ENCODE peak calls at places on chromosomes 6 and 20, in four cellular contexts. One of them, this sample, is unnamed.
A peak's percentile ranks its signal among the peaks of the same experiment; 100 is the strongest.

GRCh38 chr6:92468066-92468465 is 951.3 kb downstream of the EPHA7 start:
- DNase-seq in mesenchymal stem cell: peak; percentile 32
- DNase-seq in H1: no peak
- DNase-seq in IMR-90: no peak
- DNase-seq in this sample: no peak

GRCh38 chr6:12266571-12266970 is 23.6 kb upstream of the EDN1 start:
- DNase-seq in H1: no peak
- DNase-seq in IMR-90: peak; percentile 77
- DNase-seq in mesenchymal stem cell: peak; percentile 75
- DNase-seq in this sample: peak; percentile 56

GRCh38 chr6:148837941-148838340 is 91.1 kb downstream of the UST start:
- DNase-seq in IMR-90: no peak
- DNase-seq in H1: no peak
- DNase-seq in mesenchymal stem cell: no peak
- DNase-seq in this sample: no peak

GRCh38 chr6:142047934-142048592 is 84.7 kb upstream of the GJE1 start:
- DNase-seq in IMR-90: no peak
- DNase-seq in H1: no peak
- DNase-seq in mesenchymal stem cell: no peak
- DNase-seq in this sample: peak; percentile 66

GRCh38 chr6:48978016-48978415 is 485.0 kb downstream of the MMUT start:
- DNase-seq in H1: no peak
- DNase-seq in mesenchymal stem cell: no peak
- DNase-seq in IMR-90: peak; percentile 78
- DNase-seq in this sample: no peak

GRCh38 chr6:28863607-28864320 is 60.0 kb downstream of the TRIM27 start:
- DNase-seq in IMR-90: peak; percentile 82
- DNase-seq in H1: no peak
- DNase-seq in mesenchymal stem cell: peak; percentile 85
- DNase-seq in this sample: peak; percentile 79

GRCh38 chr20:9427430-9427829 is 87.0 kb upstream of the LAMP5 start:
- DNase-seq in mesenchymal stem cell: no peak
- DNase-seq in H1: no peak
- DNase-seq in IMR-90: no peak
- DNase-seq in this sample: no peak

GRCh38 chr6:119314894-119315272 is 34.7 kb downstream of the MAN1A1 start:
- DNase-seq in mesenchymal stem cell: no peak
- DNase-seq in H1: no peak
- DNase-seq in IMR-90: no peak
- DNase-seq in this sample: no peak

GRCh38 chr20:22577515-22578220 is 6.7 kb downstream of the FOXA2 start:
- DNase-seq in mesenchymal stem cell: no peak
- DNase-seq in IMR-90: no peak
- DNase-seq in H1: no peak
- DNase-seq in this sample: no peak

GRCh38 chr6:72984981-72985665 is 240.2 kb downstream of the KHDC1L start:
- DNase-seq in H1: no peak
- DNase-seq in mesenchymal stem cell: no peak
- DNase-seq in IMR-90: peak; percentile 11
- DNase-seq in this sample: peak; percentile 3

GRCh38 chr6:101458341-101458740 is 64.8 kb downstream of the GRIK2 start:
- DNase-seq in H1: no peak
- DNase-seq in IMR-90: peak; percentile 40
- DNase-seq in mesenchymal stem cell: no peak
- DNase-seq in this sample: no peak

GRCh38 chr6:148761532-148761951 is 14.7 kb downstream of the UST start:
- DNase-seq in H1: no peak
- DNase-seq in IMR-90: peak; percentile 22
- DNase-seq in mesenchymal stem cell: no peak
- DNase-seq in this sample: no peak

GRCh38 chr6:33116417-33116816 is 40.6 kb downstream of the HLA-DPB1 start:
- DNase-seq in mesenchymal stem cell: no peak
- DNase-seq in IMR-90: no peak
- DNase-seq in H1: peak; percentile 46
- DNase-seq in this sample: no peak

GRCh38 chr6:27250955-27251671 is 3.6 kb downstream of the PRSS16 start:
- DNase-seq in IMR-90: no peak
- DNase-seq in H1: peak; percentile 86
- DNase-seq in mesenchymal stem cell: peak; percentile 30
- DNase-seq in this sample: peak; percentile 95

GRCh38 chr6:15974817-15975216 is 154.1 kb upstream of the MYLIP start:
- DNase-seq in IMR-90: no peak
- DNase-seq in mesenchymal stem cell: no peak
- DNase-seq in H1: no peak
- DNase-seq in this sample: no peak

GRCh38 chr6:143140767-143141166 is 80.1 kb downstream of the AIG1 start:
- DNase-seq in IMR-90: no peak
- DNase-seq in H1: no peak
- DNase-seq in mesenchymal stem cell: no peak
- DNase-seq in this sample: no peak

GRCh38 chr6:72760130-72760793 is 138.4 kb downstream of the KCNQ5 start:
- DNase-seq in H1: no peak
- DNase-seq in IMR-90: peak; percentile 11
- DNase-seq in mesenchymal stem cell: no peak
- DNase-seq in this sample: no peak

GRCh38 chr6:53172468-53172803 is 23.8 kb upstream of the GCM1 start:
- DNase-seq in mesenchymal stem cell: no peak
- DNase-seq in IMR-90: no peak
- DNase-seq in H1: no peak
- DNase-seq in this sample: no peak

GRCh38 chr20:3082955-3083952 is 1.3 kb downstream of the AVP start:
- DNase-seq in H1: no peak
- DNase-seq in IMR-90: no peak
- DNase-seq in mesenchymal stem cell: no peak
- DNase-seq in this sample: no peak

GRCh38 chr20:3077618-3078134 is 6.3 kb downstream of the OXT start:
- DNase-seq in IMR-90: no peak
- DNase-seq in mesenchymal stem cell: no peak
- DNase-seq in H1: no peak
- DNase-seq in this sample: no peak

GRCh38 chr20:3082306-3082951 is 2.1 kb downstream of the AVP start:
- DNase-seq in H1: no peak
- DNase-seq in IMR-90: no peak
- DNase-seq in mesenchymal stem cell: peak; percentile 23
- DNase-seq in this sample: no peak

GRCh38 chr20:3081641-3082040 is 2.9 kb downstream of the AVP start:
- DNase-seq in IMR-90: no peak
- DNase-seq in H1: no peak
- DNase-seq in mesenchymal stem cell: no peak
- DNase-seq in this sample: no peak

DNA sequence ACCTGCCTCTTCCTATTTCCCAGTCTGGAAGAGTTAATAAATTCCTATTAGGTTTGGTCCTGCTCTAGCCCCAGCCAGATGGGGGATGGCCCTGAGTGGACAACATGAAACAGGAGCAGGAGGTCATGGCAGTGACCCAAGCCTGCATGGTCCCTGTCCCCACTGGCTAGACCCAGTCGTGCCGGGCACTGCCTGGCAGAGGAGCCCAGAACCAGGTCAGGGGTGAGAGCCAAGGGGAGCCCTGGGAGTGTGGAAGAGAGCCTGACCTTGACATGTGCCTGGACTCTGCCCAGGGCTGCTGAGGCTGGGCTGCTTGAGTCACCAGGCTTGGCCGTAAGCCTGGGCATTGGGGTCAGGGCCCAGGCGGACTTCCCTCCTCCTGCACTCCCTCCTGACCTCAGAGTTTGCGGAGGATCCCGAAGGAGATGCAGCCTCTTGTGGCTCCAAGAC is 3.6 kb downstream of the AVP start:
- DNase-seq in IMR-90: peak; percentile 18
- DNase-seq in H1: no peak
- DNase-seq in mesenchymal stem cell: no peak
- DNase-seq in this sample: no peak
- H3K27ac ChIP-seq in IMR-90: no peak overlapping the region
- H3K27ac ChIP-seq in H1: no peak overlapping the region
- H3K27ac ChIP-seq in mesenchymal stem cell: no peak overlapping the region
- H3K27ac ChIP-seq in this sample: no peak overlapping the region

DNA sequence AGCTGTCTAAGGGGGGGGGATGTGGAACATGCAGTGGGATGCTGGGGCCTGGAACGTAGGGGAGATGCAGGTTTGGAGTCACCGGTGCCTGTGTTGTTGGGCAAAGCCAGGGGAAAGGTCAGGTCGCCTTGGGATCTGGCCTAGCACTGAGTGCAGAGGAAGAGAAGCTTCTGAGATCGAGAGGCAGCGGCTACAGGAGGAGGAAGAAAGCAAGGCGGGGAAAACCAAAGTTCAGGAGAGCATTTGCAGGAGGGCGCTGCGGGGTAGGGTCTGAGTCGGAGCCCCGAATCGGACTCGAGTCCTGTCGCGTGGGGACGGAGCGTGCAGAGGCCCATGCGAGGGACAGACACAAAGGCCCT is 1.0 kb upstream of the PLCG1 start:
- DNase-seq in H1: no peak
- DNase-seq in IMR-90: no peak
- DNase-seq in mesenchymal stem cell: no peak
- DNase-seq in this sample: no peak
- H2BK5ac ChIP-seq in H1: no peak overlapping the region
- H2BK5ac ChIP-seq in IMR-90: peak overlapping the region; percentile 41
- H2BK5ac ChIP-seq in mesenchymal stem cell: no peak overlapping the region
- H2BK5ac ChIP-seq in this sample: peak overlapping the region; percentile 22

GRCh38 chr20:2102585-2103453 is 1.2 kb downstream of the STK35 start:
- DNase-seq in mesenchymal stem cell: peak; percentile 93
- DNase-seq in H1: peak; percentile 29
- DNase-seq in IMR-90: peak; percentile 80
- DNase-seq in this sample: peak; percentile 87
- H3K14ac ChIP-seq in mesenchymal stem cell: peak overlapping the region; percentile 95
- H3K14ac ChIP-seq in H1: no peak overlapping the region
- H3K14ac ChIP-seq in IMR-90: peak overlapping the region; percentile 100
- H3K14ac ChIP-seq in this sample: peak overlapping the region; percentile 91

DNA sequence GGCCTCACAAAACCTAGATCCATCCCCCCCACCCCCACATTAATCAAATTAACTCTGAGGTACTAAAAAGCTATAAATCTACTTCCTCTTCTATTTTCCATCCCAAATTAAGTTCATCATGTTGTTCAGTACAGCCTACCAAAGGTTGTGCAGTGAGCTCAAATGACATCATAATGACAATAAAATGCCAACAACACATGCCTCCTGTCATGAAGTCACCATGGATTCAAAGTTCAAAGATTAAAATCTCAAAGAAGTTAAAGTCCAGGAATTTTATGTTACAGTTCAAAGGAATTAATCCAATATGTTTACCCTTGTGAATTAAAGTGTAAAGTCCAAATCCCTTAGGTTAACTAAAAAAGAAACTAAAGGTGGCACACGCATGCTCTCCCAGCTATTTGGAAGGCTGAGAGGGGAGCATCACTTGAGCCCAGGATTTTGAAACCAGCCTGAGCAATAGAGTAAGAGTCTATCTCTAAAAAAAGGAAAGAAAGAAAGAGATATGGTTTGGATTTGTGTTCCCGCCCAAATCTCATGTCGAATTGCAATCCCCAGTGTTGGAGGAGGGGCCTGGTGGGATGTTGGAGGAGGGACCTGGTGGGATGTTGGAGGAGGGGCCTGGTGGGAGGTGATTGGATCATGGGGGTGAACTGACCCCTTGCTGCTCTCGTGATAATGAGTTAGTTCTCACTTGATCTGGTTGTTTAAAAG is 25.7 kb upstream of the SIRT5 start:
- DNase-seq in IMR-90: no peak
- DNase-seq in mesenchymal stem cell: no peak
- DNase-seq in H1: no peak
- DNase-seq in this sample: no peak
- H3K27ac ChIP-seq in IMR-90: no peak overlapping the region
- H3K27ac ChIP-seq in mesenchymal stem cell: no peak overlapping the region
- H3K27ac ChIP-seq in H1: no peak overlapping the region
- H3K27ac ChIP-seq in this sample: no peak overlapping the region

GRCh38 chr20:33059136-33059535 is 5.4 kb downstream of the BPIFB3 start:
- DNase-seq in mesenchymal stem cell: no peak
- DNase-seq in IMR-90: no peak
- DNase-seq in H1: no peak
- DNase-seq in this sample: no peak

GRCh38 chr20:33051333-33051732 is 2.4 kb upstream of the BPIFB3 start:
- DNase-seq in H1: no peak
- DNase-seq in mesenchymal stem cell: no peak
- DNase-seq in IMR-90: no peak
- DNase-seq in this sample: no peak

GRCh38 chr20:33054791-33055190 is 1.1 kb downstream of the BPIFB3 start:
- DNase-seq in H1: no peak
- DNase-seq in mesenchymal stem cell: no peak
- DNase-seq in IMR-90: no peak
- DNase-seq in this sample: no peak

GRCh38 chr20:33054381-33054780 is 678 bp downstream of the BPIFB3 start:
- DNase-seq in IMR-90: no peak
- DNase-seq in H1: no peak
- DNase-seq in mesenchymal stem cell: no peak
- DNase-seq in this sample: no peak

GRCh38 chr20:33053291-33054106 is at the start of gene BPIFB3:
- DNase-seq in IMR-90: no peak
- DNase-seq in mesenchymal stem cell: no peak
- DNase-seq in H1: no peak
- DNase-seq in this sample: no peak
- H2BK5ac ChIP-seq in IMR-90: no peak within 1 kb of the TSS
- H2BK5ac ChIP-seq in mesenchymal stem cell: no peak within 1 kb of the TSS
- H2BK5ac ChIP-seq in H1: no peak within 1 kb of the TSS
- H2BK5ac ChIP-seq in this sample: no peak within 1 kb of the TSS

GRCh38 chr20:62791301-62792181 is 4.7 kb upstream of the MRGBP start:
- DNase-seq in H1: peak; percentile 71
- DNase-seq in IMR-90: peak; percentile 91
- DNase-seq in mesenchymal stem cell: peak; percentile 89
- DNase-seq in this sample: peak; percentile 72

GRCh38 chr20:62793757-62794006 is 2.6 kb upstream of the MRGBP start:
- DNase-seq in H1: no peak
- DNase-seq in mesenchymal stem cell: no peak
- DNase-seq in IMR-90: no peak
- DNase-seq in this sample: no peak

GRCh38 chr20:62792182-62792939 is 3.9 kb upstream of the MRGBP start:
- DNase-seq in IMR-90: peak; percentile 77
- DNase-seq in H1: no peak
- DNase-seq in mesenchymal stem cell: peak; percentile 87
- DNase-seq in this sample: peak; percentile 54

GRCh38 chr20:62794007-62794724 is 2.1 kb upstream of the MRGBP start:
- DNase-seq in IMR-90: peak; percentile 95
- DNase-seq in H1: peak; percentile 86
- DNase-seq in mesenchymal stem cell: peak; percentile 95
- DNase-seq in this sample: peak; percentile 93

GRCh38 chr20:62792940-62793756 is 3.1 kb upstream of the MRGBP start:
- DNase-seq in mesenchymal stem cell: no peak
- DNase-seq in IMR-90: no peak
- DNase-seq in H1: no peak
- DNase-seq in this sample: no peak
- H3K14ac ChIP-seq in mesenchymal stem cell: peak overlapping the region; percentile 87
- H3K14ac ChIP-seq in IMR-90: peak overlapping the region; percentile 49
- H3K14ac ChIP-seq in H1: no peak overlapping the region
- H3K14ac ChIP-seq in this sample: peak overlapping the region; percentile 70

This sample was measured in trophoblast cell.